ENCODE peak calls at places on chromosomes 3 and 15, in nine cellular contexts. E, T, A, I, X, U, S, F and Z are unnamed samples.

GRCh38 chr3:123755508-123755907 is 128.6 kb downstream of the MYLK start:
- DNase-seq in S (no peak), A (no peak), T (no peak), F (no peak), U (no peak), E (no peak), X (no peak), I (no peak), Z (peak)

GRCh38 chr3:102354818-102355515 is 79.8 kb upstream of the ZPLD1 start:
- DNase-seq in E (no peak), T (no peak), I (no peak), F (no peak), U (no peak), X (no peak), S (no peak), A (peak), Z (peak)

GRCh38 chr3:105997800-105998526 is 129.2 kb upstream of the CBLB start:
- DNase-seq in T (no peak), E (peak), X (no peak), U (peak), F (no peak), S (no peak), A (peak), I (no peak), Z (peak)

GRCh38 chr3:140580746-140581145 is 97.1 kb upstream of the TRIM42 start:
- DNase-seq in F (no peak), E (no peak), U (no peak), T (no peak), A (no peak), S (no peak), X (no peak), I (no peak), Z (no peak)

GRCh38 chr3:185680216-185680615 is 94.1 kb downstream of the SENP2 start:
- DNase-seq in F (no peak), I (no peak), S (no peak), E (no peak), T (no peak), U (no peak), A (no peak), X (no peak), Z (peak)

GRCh38 chr3:14471690-14472089 is 68.5 kb downstream of the GRIP2 start:
- DNase-seq in E (no peak), A (no peak), I (no peak), X (no peak), F (no peak), S (no peak), T (no peak), U (no peak), Z (no peak)

GRCh38 chr3:88410259-88410658 is 260.5 kb downstream of the C3orf38 start:
- DNase-seq in X (no peak), A (no peak), T (no peak), F (no peak), E (no peak), I (no peak), S (no peak), U (no peak), Z (no peak)

GRCh38 chr3:123584284-123584987 is 417 bp downstream of the HACD2 start:
- DNase-seq in I (peak), S (peak), T (peak), E (no peak), X (no peak), A (no peak), U (no peak), F (peak), Z (no peak)

GRCh38 chr3:113685956-113686721 is 10.3 kb downstream of the USF3 start:
- DNase-seq in I (no peak), U (no peak), S (no peak), A (peak), X (no peak), T (no peak), F (no peak), E (peak), Z (peak)

GRCh38 chr3:125374501-125374995 is 577 bp downstream of the ZNF148 start:
- DNase-seq in I (peak), X (no peak), S (peak), A (peak), F (peak), U (no peak), E (no peak), T (peak), Z (peak)

GRCh38 chr3:152611905-152612304 is 223.0 kb upstream of the P2RY1 start:
- DNase-seq in E (no peak), X (no peak), I (no peak), T (no peak), F (no peak), A (no peak), S (no peak), U (no peak), Z (no peak)

GRCh38 chr3:41690766-41691563 is 270.9 kb downstream of the ULK4 start:
- DNase-seq in T (no peak), U (no peak), X (no peak), E (no peak), A (peak), I (no peak), F (peak), S (no peak), Z (no peak)

GRCh38 chr3:117128876-117129275 is 419.3 kb downstream of the TUSC7 start:
- DNase-seq in S (no peak), I (no peak), T (no peak), F (no peak), E (no peak), A (no peak), U (no peak), X (no peak), Z (no peak)

GRCh38 chr3:188338081-188338480 is 184.1 kb downstream of the LPP start:
- DNase-seq in E (no peak), T (no peak), F (no peak), U (no peak), X (no peak), I (no peak), A (no peak), S (no peak), Z (peak)

GRCh38 chr3:67401911-67402310 is 252.5 kb downstream of the SUCLG2 start:
- DNase-seq in X (no peak), U (no peak), F (no peak), I (no peak), T (no peak), A (no peak), E (peak), S (no peak), Z (peak)

GRCh38 chr15:73997986-73998385 is 3.5 kb downstream of the PML start:
- DNase-seq in E (no peak), U (no peak), X (no peak), F (no peak), I (no peak), A (no peak), T (no peak), S (no peak), Z (no peak)
- H3K4me3 ChIP-seq in E (no peak), U (no peak), X (peak), F (no peak), I (no peak), A (peak), T (no peak), S (peak), Z (peak)

DNA sequence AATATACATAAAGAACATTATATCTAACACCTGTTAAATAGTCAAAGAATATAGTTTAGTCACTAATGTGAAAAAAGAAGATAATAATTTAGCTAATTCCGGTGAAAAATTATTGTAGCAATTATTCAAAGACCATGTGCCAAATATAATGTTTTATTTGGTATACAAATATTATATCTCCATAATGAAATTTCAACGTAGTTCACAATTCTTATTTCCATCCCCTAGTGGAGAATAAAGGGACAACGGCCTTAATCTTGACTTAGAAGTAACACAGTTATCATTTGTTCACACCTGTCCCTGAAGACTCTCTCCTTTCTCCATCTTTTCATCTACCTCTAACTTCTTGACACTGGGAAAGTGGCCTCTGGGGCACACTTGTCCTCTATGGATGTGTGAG is 213.4 kb downstream of the ERC2 start:
- DNase-seq in S (no peak), T (no peak), A (no peak), E (no peak), F (no peak), U (no peak), X (no peak), I (no peak), Z (peak)
- TF ChIP-seq CTCF in S (peak), T (no peak), A (peak), E (peak), F (no peak), U (no peak), X (peak), I (peak), Z (peak)

DNA sequence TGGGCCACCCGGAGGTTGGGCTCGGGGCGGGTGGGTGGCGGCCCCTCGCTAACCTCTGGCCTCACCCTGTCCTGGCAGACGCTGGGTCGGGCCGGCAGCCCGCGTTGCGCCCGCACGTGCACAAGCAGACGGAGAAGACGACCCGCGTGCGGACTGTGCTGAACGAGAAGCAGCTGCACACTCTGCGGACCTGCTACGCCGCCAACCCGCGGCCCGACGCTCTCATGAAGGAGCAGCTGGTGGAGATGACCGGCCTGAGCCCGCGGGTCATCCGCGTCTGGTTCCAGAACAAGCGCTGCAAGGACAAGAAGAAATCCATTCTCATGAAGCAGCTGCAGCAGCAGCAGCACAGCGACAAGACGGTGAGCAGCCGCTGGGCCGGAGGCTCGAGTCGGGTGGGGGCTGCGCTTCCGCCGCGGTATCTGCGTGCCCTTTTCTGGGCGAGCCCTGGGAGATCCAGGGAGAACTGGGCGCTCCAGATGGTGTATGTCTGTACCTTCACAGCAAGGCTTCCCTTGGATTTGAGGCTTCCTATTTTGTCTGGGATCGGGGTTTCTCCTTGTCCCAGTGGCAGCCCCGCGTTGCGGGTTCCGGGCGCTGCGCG is 3.7 kb downstream of the ISL2 start:
- DNase-seq in X (no peak), F (peak), I (peak), T (no peak), E (no peak), A (peak), S (no peak), U (no peak), Z (no peak)
- H3K4me3 ChIP-seq in X (peak), F (peak), I (peak), T (no peak), E (peak), A (no peak), S (peak), U (peak), Z (peak)

GRCh38 chr3:93969997-93970396 is 3.7 kb downstream of the PROS1 start:
- DNase-seq in E (no peak), X (no peak), U (no peak), S (no peak), I (no peak), F (no peak), T (no peak), A (no peak), Z (no peak)

GRCh38 chr3:93969443-93969842 is 4.3 kb downstream of the PROS1 start:
- DNase-seq in E (no peak), T (no peak), I (no peak), A (no peak), F (no peak), X (no peak), U (no peak), S (no peak), Z (peak)

GRCh38 chr3:93973160-93974126 is at the start of gene PROS1:
- DNase-seq in I (peak), T (peak), S (peak), A (peak), U (no peak), X (no peak), F (peak), E (peak), Z (peak)
- TF ChIP-seq CTCF in I (no peak), T (no peak), S (no peak), A (no peak), U (no peak), X (no peak), F (no peak), E (no peak), Z (no peak)

GRCh38 chr15:80804970-80805495 is 25.9 kb downstream of the CEMIP start:
- DNase-seq in F (no peak), A (no peak), E (no peak), I (no peak), T (no peak), U (no peak), X (no peak), S (no peak), Z (no peak)
- H3K4me3 ChIP-seq in F (no peak), A (no peak), E (no peak), I (no peak), T (no peak), U (no peak), X (no peak), S (no peak), Z (no peak)